ENCODE peak calls at places on chromosome 11, in four cellular contexts. B is endothelial cell, R is neural crest cell, E is H1. Q is an unnamed sample.

GRCh38 chr11:9982796-9983579 is 311.0 kb downstream of the SBF2 start:
- DNase-seq in B (no peak), R (peak), E (peak), Q (no peak)

GRCh38 chr11:117176186-117176585 is 2.4 kb upstream of the SIDT2 start:
- DNase-seq in B (no peak), R (no peak), E (no peak), Q (no peak)

GRCh38 chr11:10658621-10659338 is 34.8 kb downstream of the IRAG1 start:
- DNase-seq in B (no peak), R (no peak), E (no peak), Q (no peak)

GRCh38 chr11:46451759-46452158 is 60.2 kb upstream of the CHRM4 start:
- DNase-seq in B (no peak), R (no peak), E (no peak), Q (no peak)

GRCh38 chr11:46917109-46918086 is 952 bp downstream of the LRP4 start:
- DNase-seq in B (no peak), R (no peak), E (no peak), Q (peak)

GRCh38 chr11:73288873-73289707 is 17.0 kb downstream of the P2RY6 start:
- DNase-seq in B (peak), R (peak), E (no peak), Q (peak)

GRCh38 chr11:65291613-65292012 is 23.1 kb upstream of the CDC42EP2 start:
- DNase-seq in B (no peak), R (no peak), E (no peak), Q (no peak)

GRCh38 chr11:128598755-128599154 is 11.4 kb upstream of the ETS1 start:
- DNase-seq in B (no peak), R (no peak), E (no peak), Q (no peak)

GRCh38 chr11:45847908-45848316 is 637 bp downstream of the CRY2 start:
- DNase-seq in B (peak), R (peak), E (no peak), Q (peak)

GRCh38 chr11:74948546-74948897 is 369 bp downstream of the XRRA1 start:
- DNase-seq in B (no peak), R (no peak), E (no peak), Q (no peak)

GRCh38 chr11:86606270-86606848 is 66.1 kb downstream of the ME3 start:
- DNase-seq in B (no peak), R (no peak), E (no peak), Q (no peak)

GRCh38 chr11:86610559-86611341 is 61.7 kb downstream of the ME3 start:
- DNase-seq in B (no peak), R (no peak), E (no peak), Q (no peak)

GRCh38 chr11:86608251-86608799 is 64.1 kb downstream of the ME3 start:
- DNase-seq in B (peak), R (peak), E (no peak), Q (peak)

GRCh38 chr11:86606849-86607481 is 65.5 kb downstream of the ME3 start:
- DNase-seq in B (no peak), R (no peak), E (no peak), Q (no peak)
- TF ChIP-seq CTCF in B (no peak), R (no peak), E (no peak), Q (no peak)

DNA sequence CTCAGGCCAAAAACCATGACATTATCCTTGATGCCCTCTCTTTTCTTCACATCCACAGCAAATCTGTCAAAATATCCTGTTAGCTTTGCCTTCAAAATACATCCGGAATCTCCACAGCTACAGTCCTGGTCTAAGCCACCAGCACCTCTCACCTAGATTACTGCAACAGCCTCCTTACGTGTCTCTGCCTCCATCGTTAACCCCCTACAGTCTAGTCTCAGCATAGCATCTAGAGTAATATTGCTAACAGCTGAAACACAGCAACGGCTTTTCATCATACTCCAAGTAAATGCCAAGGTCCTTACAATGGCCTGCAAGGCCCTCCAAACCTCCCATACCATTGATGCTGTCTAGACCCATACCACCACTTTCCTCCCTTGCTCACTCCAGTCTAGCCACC is 4.4 kb downstream of the TSG101 start:
- DNase-seq in B (no peak), R (no peak), E (no peak), Q (no peak)
- TF ChIP-seq CTCF in B (no peak), R (peak), E (no peak), Q (peak)

GRCh38 chr11:67647471-67647870 is 3.1 kb downstream of the ACY3 start:
- DNase-seq in B (no peak), R (no peak), E (no peak), Q (no peak)

GRCh38 chr11:67649634-67650540 is 643 bp downstream of the ACY3 start:
- DNase-seq in B (no peak), R (no peak), E (no peak), Q (peak)

GRCh38 chr11:67646535-67647336 is 3.8 kb downstream of the ACY3 start:
- DNase-seq in B (no peak), R (no peak), E (no peak), Q (peak)

GRCh38 chr11:67648796-67649613 is 1.5 kb downstream of the ACY3 start:
- DNase-seq in B (no peak), R (no peak), E (no peak), Q (peak)

DNA sequence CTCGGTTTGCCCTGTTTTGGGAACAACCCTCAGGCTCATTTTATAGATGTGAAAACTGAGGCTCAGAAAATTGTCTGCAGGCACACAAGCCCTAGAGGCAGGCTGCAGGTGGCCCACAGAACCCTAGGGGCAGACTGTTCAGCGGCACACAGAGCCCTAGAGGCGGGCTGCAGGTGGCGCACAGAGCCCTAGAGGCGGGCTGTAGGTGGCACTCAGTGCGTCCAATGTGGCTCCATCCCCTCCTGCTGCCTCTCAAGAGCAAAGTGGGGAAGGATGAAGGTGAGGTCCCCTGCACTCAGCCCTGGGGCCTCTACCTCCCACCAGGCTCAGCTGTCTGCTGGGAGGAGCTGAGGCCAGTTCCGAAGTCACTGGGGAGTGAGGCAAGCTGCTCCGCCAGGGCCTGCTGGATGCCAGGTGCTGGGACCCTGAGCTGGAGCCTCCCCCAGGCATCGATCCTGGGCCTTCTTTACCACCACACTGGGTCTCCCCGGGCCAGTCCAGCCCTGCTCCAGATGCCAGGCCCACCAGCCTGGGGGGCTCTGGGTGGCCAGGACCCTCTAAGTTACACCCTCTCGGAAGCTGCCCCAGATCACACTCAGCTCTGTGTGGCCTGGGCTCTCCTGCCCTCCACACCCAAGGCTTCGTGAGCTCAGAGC is 2.3 kb downstream of the ACY3 start:
- DNase-seq in B (peak), R (no peak), E (no peak), Q (peak)
- TF ChIP-seq CTCF in B (no peak), R (peak), E (no peak), Q (peak)

GRCh38 chr11:97269527-97269926 is 879.7 kb downstream of the JRKL start:
- DNase-seq in B (no peak), R (no peak), E (peak), Q (no peak)
- TF ChIP-seq CTCF in B (peak), R (peak), E (no peak), Q (no peak)

GRCh38 chr11:60869451-60869825 is 2.1 kb downstream of the ZP1 start:
- DNase-seq in B (no peak), R (no peak), E (no peak), Q (no peak)

GRCh38 chr11:60871378-60872061 is 4.2 kb downstream of the ZP1 start:
- DNase-seq in B (no peak), R (no peak), E (no peak), Q (peak)

GRCh38 chr11:60868682-60869450 is 1.5 kb downstream of the ZP1 start:
- DNase-seq in B (no peak), R (no peak), E (no peak), Q (no peak)

GRCh38 chr11:60870733-60871377 is 3.5 kb downstream of the ZP1 start:
- DNase-seq in B (no peak), R (no peak), E (no peak), Q (peak)

DNA sequence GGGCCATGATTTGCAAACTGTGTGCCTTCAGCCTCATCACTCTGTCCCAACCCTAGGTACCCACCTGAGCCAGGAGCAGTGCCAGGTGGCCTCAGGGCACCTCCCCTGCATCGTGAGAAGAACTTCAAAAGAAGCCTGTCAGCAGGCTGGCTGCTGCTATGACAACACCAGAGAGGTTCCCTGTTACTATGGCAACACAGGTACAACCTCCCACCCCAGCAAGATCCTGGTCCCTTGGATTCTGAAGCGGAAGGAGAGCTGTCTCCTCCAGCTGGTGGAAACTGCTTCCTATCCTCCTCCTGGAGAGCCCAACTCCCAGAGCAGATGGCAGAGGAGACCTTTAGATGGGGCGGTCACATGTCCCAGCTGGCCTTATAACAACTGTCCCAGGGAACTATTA is 2.9 kb downstream of the ZP1 start:
- DNase-seq in B (no peak), R (no peak), E (no peak), Q (no peak)
- TF ChIP-seq CTCF in B (no peak), R (no peak), E (no peak), Q (no peak)

Q was measured in activated CD8-positive, alpha-beta T cell treated with anti-CD3 and anti-CD28 coated beads for 36 hours.